ENCODE peak calls at places on chromosomes 12 and 14, in seven cellular contexts. One of them, this sample, is unnamed.
A peak's percentile ranks its signal among the peaks of the same experiment; 100 is the strongest.

GRCh38 chr14:34328178-34328577 is 133.9 kb downstream of the SPTSSA start:
- DNase-seq in head of caudate nucleus: no peak
- DNase-seq in Kasumi-1: no peak
- DNase-seq in foreskin fibroblast: no peak
- DNase-seq in stimulated activated CD4-positive, alpha-beta T cell treated with anti-CD3 and anti-CD28 coated beads, TNF-alpha, amount 100 ng/mL, for 4 hours: no peak
- DNase-seq in left ventricle myocardium inferior: no peak
- DNase-seq in NCI-H345: no peak
- DNase-seq in this sample: no peak

GRCh38 chr12:117090816-117091711 is 8.2 kb downstream of the TESC start:
- DNase-seq in head of caudate nucleus: no peak
- DNase-seq in left ventricle myocardium inferior: no peak
- DNase-seq in Kasumi-1: no peak
- DNase-seq in stimulated activated CD4-positive, alpha-beta T cell treated with anti-CD3 and anti-CD28 coated beads, TNF-alpha, amount 100 ng/mL, for 4 hours: no peak
- DNase-seq in foreskin fibroblast: no peak
- DNase-seq in NCI-H345: no peak
- DNase-seq in this sample: no peak

GRCh38 chr14:105700622-105701288 is 174.4 kb downstream of the TMEM121 start:
- DNase-seq in foreskin fibroblast: no peak
- DNase-seq in head of caudate nucleus: no peak
- DNase-seq in Kasumi-1: no peak
- DNase-seq in left ventricle myocardium inferior: no peak
- DNase-seq in NCI-H345: no peak
- DNase-seq in stimulated activated CD4-positive, alpha-beta T cell treated with anti-CD3 and anti-CD28 coated beads, TNF-alpha, amount 100 ng/mL, for 4 hours: no peak
- DNase-seq in this sample: no peak

GRCh38 chr12:62632521-62632920 is 165.9 kb downstream of the MON2 start:
- DNase-seq in head of caudate nucleus: peak; percentile 14
- DNase-seq in NCI-H345: peak; percentile 56
- DNase-seq in left ventricle myocardium inferior: peak; percentile 61
- DNase-seq in foreskin fibroblast: peak; percentile 36
- DNase-seq in Kasumi-1: no peak
- DNase-seq in stimulated activated CD4-positive, alpha-beta T cell treated with anti-CD3 and anti-CD28 coated beads, TNF-alpha, amount 100 ng/mL, for 4 hours: no peak
- DNase-seq in this sample: no peak

GRCh38 chr14:23294734-23295561 is 7.7 kb downstream of the PPP1R3E start:
- DNase-seq in stimulated activated CD4-positive, alpha-beta T cell treated with anti-CD3 and anti-CD28 coated beads, TNF-alpha, amount 100 ng/mL, for 4 hours: no peak
- DNase-seq in left ventricle myocardium inferior: no peak
- DNase-seq in NCI-H345: peak; percentile 54
- DNase-seq in foreskin fibroblast: peak; percentile 40
- DNase-seq in Kasumi-1: peak; percentile 54
- DNase-seq in head of caudate nucleus: no peak
- DNase-seq in this sample: no peak

GRCh38 chr12:112219195-112219594 is 93.8 kb downstream of the TRAFD1 start:
- DNase-seq in foreskin fibroblast: no peak
- DNase-seq in NCI-H345: no peak
- DNase-seq in stimulated activated CD4-positive, alpha-beta T cell treated with anti-CD3 and anti-CD28 coated beads, TNF-alpha, amount 100 ng/mL, for 4 hours: no peak
- DNase-seq in left ventricle myocardium inferior: no peak
- DNase-seq in Kasumi-1: no peak
- DNase-seq in head of caudate nucleus: peak; percentile 21
- DNase-seq in this sample: no peak

GRCh38 chr12:56931474-56931978 is 2.7 kb downstream of the SDR9C7 start:
- DNase-seq in foreskin fibroblast: peak; percentile 18
- DNase-seq in stimulated activated CD4-positive, alpha-beta T cell treated with anti-CD3 and anti-CD28 coated beads, TNF-alpha, amount 100 ng/mL, for 4 hours: no peak
- DNase-seq in left ventricle myocardium inferior: no peak
- DNase-seq in head of caudate nucleus: no peak
- DNase-seq in NCI-H345: no peak
- DNase-seq in Kasumi-1: peak; percentile 93
- DNase-seq in this sample: peak; percentile 28

GRCh38 chr12:79547735-79548347 is 142.9 kb downstream of the PAWR start:
- DNase-seq in left ventricle myocardium inferior: no peak
- DNase-seq in Kasumi-1: peak; percentile 14
- DNase-seq in head of caudate nucleus: no peak
- DNase-seq in NCI-H345: peak; percentile 37
- DNase-seq in foreskin fibroblast: peak; percentile 78
- DNase-seq in stimulated activated CD4-positive, alpha-beta T cell treated with anti-CD3 and anti-CD28 coated beads, TNF-alpha, amount 100 ng/mL, for 4 hours: no peak
- DNase-seq in this sample: peak; percentile 74

GRCh38 chr12:38761636-38762342 is 143.6 kb downstream of the CPNE8 start:
- DNase-seq in left ventricle myocardium inferior: no peak
- DNase-seq in Kasumi-1: no peak
- DNase-seq in foreskin fibroblast: no peak
- DNase-seq in stimulated activated CD4-positive, alpha-beta T cell treated with anti-CD3 and anti-CD28 coated beads, TNF-alpha, amount 100 ng/mL, for 4 hours: no peak
- DNase-seq in head of caudate nucleus: no peak
- DNase-seq in NCI-H345: no peak
- DNase-seq in this sample: no peak

GRCh38 chr12:103817791-103818190 is 23.2 kb downstream of the NT5DC3 start:
- DNase-seq in left ventricle myocardium inferior: no peak
- DNase-seq in foreskin fibroblast: no peak
- DNase-seq in Kasumi-1: no peak
- DNase-seq in stimulated activated CD4-positive, alpha-beta T cell treated with anti-CD3 and anti-CD28 coated beads, TNF-alpha, amount 100 ng/mL, for 4 hours: no peak
- DNase-seq in NCI-H345: no peak
- DNase-seq in head of caudate nucleus: no peak
- DNase-seq in this sample: no peak

GRCh38 chr14:76163668-76164363 is 12.1 kb downstream of the GPATCH2L start:
- DNase-seq in head of caudate nucleus: no peak
- DNase-seq in left ventricle myocardium inferior: no peak
- DNase-seq in NCI-H345: no peak
- DNase-seq in foreskin fibroblast: no peak
- DNase-seq in Kasumi-1: no peak
- DNase-seq in stimulated activated CD4-positive, alpha-beta T cell treated with anti-CD3 and anti-CD28 coated beads, TNF-alpha, amount 100 ng/mL, for 4 hours: no peak
- DNase-seq in this sample: no peak

GRCh38 chr14:95513261-95513660 is 3.2 kb downstream of the SYNE3 start:
- DNase-seq in foreskin fibroblast: no peak
- DNase-seq in Kasumi-1: no peak
- DNase-seq in head of caudate nucleus: no peak
- DNase-seq in NCI-H345: no peak
- DNase-seq in left ventricle myocardium inferior: no peak
- DNase-seq in stimulated activated CD4-positive, alpha-beta T cell treated with anti-CD3 and anti-CD28 coated beads, TNF-alpha, amount 100 ng/mL, for 4 hours: no peak
- DNase-seq in this sample: no peak

GRCh38 chr14:90545431-90545830 is 148.6 kb downstream of the CALM1 start:
- DNase-seq in NCI-H345: no peak
- DNase-seq in Kasumi-1: no peak
- DNase-seq in stimulated activated CD4-positive, alpha-beta T cell treated with anti-CD3 and anti-CD28 coated beads, TNF-alpha, amount 100 ng/mL, for 4 hours: no peak
- DNase-seq in foreskin fibroblast: no peak
- DNase-seq in left ventricle myocardium inferior: no peak
- DNase-seq in head of caudate nucleus: no peak
- DNase-seq in this sample: no peak

GRCh38 chr12:4047441-4047840 is 174.2 kb upstream of the PARP11 start:
- DNase-seq in stimulated activated CD4-positive, alpha-beta T cell treated with anti-CD3 and anti-CD28 coated beads, TNF-alpha, amount 100 ng/mL, for 4 hours: no peak
- DNase-seq in Kasumi-1: no peak
- DNase-seq in head of caudate nucleus: no peak
- DNase-seq in NCI-H345: no peak
- DNase-seq in foreskin fibroblast: no peak
- DNase-seq in left ventricle myocardium inferior: no peak
- DNase-seq in this sample: no peak

GRCh38 chr14:104794099-104794498 is 1.4 kb downstream of the AKT1 start:
- DNase-seq in left ventricle myocardium inferior: no peak
- DNase-seq in foreskin fibroblast: peak; percentile 60
- DNase-seq in head of caudate nucleus: no peak
- DNase-seq in stimulated activated CD4-positive, alpha-beta T cell treated with anti-CD3 and anti-CD28 coated beads, TNF-alpha, amount 100 ng/mL, for 4 hours: no peak
- DNase-seq in NCI-H345: no peak
- DNase-seq in Kasumi-1: no peak
- DNase-seq in this sample: no peak

GRCh38 chr12:61808856-61809255 is 451.3 kb upstream of the USP15 start:
- DNase-seq in stimulated activated CD4-positive, alpha-beta T cell treated with anti-CD3 and anti-CD28 coated beads, TNF-alpha, amount 100 ng/mL, for 4 hours: no peak
- DNase-seq in head of caudate nucleus: peak; percentile 7
- DNase-seq in foreskin fibroblast: no peak
- DNase-seq in NCI-H345: no peak
- DNase-seq in Kasumi-1: no peak
- DNase-seq in left ventricle myocardium inferior: no peak
- DNase-seq in this sample: no peak

GRCh38 chr12:115194857-115195256 is 510.9 kb upstream of the TBX3 start:
- DNase-seq in foreskin fibroblast: no peak
- DNase-seq in left ventricle myocardium inferior: no peak
- DNase-seq in head of caudate nucleus: no peak
- DNase-seq in stimulated activated CD4-positive, alpha-beta T cell treated with anti-CD3 and anti-CD28 coated beads, TNF-alpha, amount 100 ng/mL, for 4 hours: no peak
- DNase-seq in Kasumi-1: no peak
- DNase-seq in NCI-H345: no peak
- DNase-seq in this sample: no peak

GRCh38 chr14:58749066-58749669 is 111.4 kb downstream of the DACT1 start:
- DNase-seq in head of caudate nucleus: no peak
- DNase-seq in foreskin fibroblast: peak; percentile 91
- DNase-seq in stimulated activated CD4-positive, alpha-beta T cell treated with anti-CD3 and anti-CD28 coated beads, TNF-alpha, amount 100 ng/mL, for 4 hours: no peak
- DNase-seq in NCI-H345: peak; percentile 75
- DNase-seq in left ventricle myocardium inferior: no peak
- DNase-seq in Kasumi-1: no peak
- DNase-seq in this sample: no peak

GRCh38 chr12:14770495-14771313 is 32.6 kb downstream of the WBP11 start:
- DNase-seq in stimulated activated CD4-positive, alpha-beta T cell treated with anti-CD3 and anti-CD28 coated beads, TNF-alpha, amount 100 ng/mL, for 4 hours: peak; percentile 90
- DNase-seq in foreskin fibroblast: peak; percentile 91
- DNase-seq in head of caudate nucleus: peak; percentile 81
- DNase-seq in NCI-H345: peak; percentile 96
- DNase-seq in left ventricle myocardium inferior: peak; percentile 89
- DNase-seq in Kasumi-1: peak; percentile 66
- DNase-seq in this sample: peak; percentile 80

GRCh38 chr14:82342596-82342995 is 808.9 kb upstream of the SEL1L start:
- DNase-seq in Kasumi-1: no peak
- DNase-seq in NCI-H345: no peak
- DNase-seq in foreskin fibroblast: no peak
- DNase-seq in left ventricle myocardium inferior: no peak
- DNase-seq in stimulated activated CD4-positive, alpha-beta T cell treated with anti-CD3 and anti-CD28 coated beads, TNF-alpha, amount 100 ng/mL, for 4 hours: no peak
- DNase-seq in head of caudate nucleus: no peak
- DNase-seq in this sample: no peak

This sample was measured in iPS DF 19.7.